ENCODE peak calls at places on chromosomes 4 and X, in seven cellular contexts. A is adrenal gland, U is NCI-H460, C is fibroblast of the aortic adventitia, N is thoracic aorta, W is GM13977, O is GM04504. S is an unnamed sample.

GRCh38 chrX:139930923-139931645 is 1.8 kb downstream of the ATP11C start:
- DNase-seq in A (peak; percentile 17), C (peak; percentile 24), W (peak; percentile 19), O (no peak), U (no peak), N (no peak), S (peak; percentile 22)

GRCh38 chrX:10484683-10485247 is 135.6 kb downstream of the MID1 start:
- DNase-seq in N (no peak), A (no peak), W (no peak), U (no peak), O (no peak), C (no peak), S (no peak)

GRCh38 chr4:99437686-99438577 is 2.8 kb upstream of the ADH7 start:
- DNase-seq in N (no peak), C (no peak), O (no peak), W (no peak), U (no peak), A (no peak), S (no peak)

GRCh38 chrX:109261279-109261678 is 220.6 kb downstream of the GUCY2F start:
- DNase-seq in N (no peak), A (no peak), O (no peak), U (no peak), C (no peak), W (no peak), S (peak; percentile 1)

GRCh38 chr4:7120341-7120740 is 52.5 kb upstream of the GRPEL1 start:
- DNase-seq in O (no peak), A (no peak), N (no peak), W (peak; percentile 51), U (no peak), C (no peak), S (no peak)

GRCh38 chr4:15852524-15852923 is 74.4 kb downstream of the CD38 start:
- DNase-seq in A (no peak), W (no peak), C (no peak), U (no peak), N (no peak), O (no peak), S (no peak)

GRCh38 chr4:184983660-184984356 is 34.5 kb upstream of the HELT start:
- DNase-seq in U (peak; percentile 33), O (peak; percentile 10), C (peak; percentile 43), W (peak; percentile 74), N (no peak), A (peak; percentile 65), S (peak; percentile 32)

GRCh38 chr4:35885081-35885480 is 359.2 kb downstream of the ARAP2 start:
- DNase-seq in C (no peak), A (no peak), U (no peak), O (no peak), N (no peak), W (no peak), S (no peak)

GRCh38 chr4:169922632-169923276 is 103.4 kb downstream of the MFAP3L start:
- DNase-seq in C (peak; percentile 40), A (no peak), O (no peak), N (no peak), U (no peak), W (no peak), S (peak; percentile 64)

GRCh38 chr4:37568494-37568893 is 117.7 kb downstream of the RELL1 start:
- DNase-seq in N (no peak), O (no peak), C (no peak), A (no peak), W (no peak), U (no peak), S (no peak)

GRCh38 chr4:184514121-184514988 is 40.0 kb upstream of the IRF2 start:
- DNase-seq in N (no peak), C (peak; percentile 80), O (peak; percentile 67), U (peak; percentile 9), W (peak; percentile 86), A (peak; percentile 80), S (peak; percentile 89)

GRCh38 chr4:104393649-104394048 is 101.0 kb downstream of the CXXC4 start:
- DNase-seq in C (no peak), O (no peak), U (no peak), W (no peak), A (no peak), N (no peak), S (no peak)

GRCh38 chrX:154719132-154719675 is 31.7 kb downstream of the GAB3 start:
- DNase-seq in A (no peak), W (no peak), N (no peak), U (no peak), O (no peak), C (peak; percentile 58), S (peak; percentile 94)

GRCh38 chrX:40784516-40785151 is 49.3 kb upstream of the MED14 start:
- DNase-seq in A (no peak), W (no peak), C (no peak), N (no peak), O (no peak), U (no peak), S (no peak)